ENCODE peak calls at places on chromosomes 4 and X, in nine cellular contexts. One of them, this sample, is unnamed.

GRCh38 chr4:111540661-111541060 is 604.6 kb upstream of the FAM241A start:
- DNase-seq in nephron progenitor cell: no peak
- DNase-seq in MCF 10A: no peak
- DNase-seq in A673: no peak
- DNase-seq in HCT116: no peak
- DNase-seq in activated CD8-positive, alpha-beta T cell treated with anti-CD3 and anti-CD28 coated beads for 36 hours: no peak
- DNase-seq in HL-60: no peak
- DNase-seq in lower leg skin: no peak
- DNase-seq in pancreas: no peak
- DNase-seq in this sample: no peak

GRCh38 chr4:75512336-75513211 is 1.6 kb downstream of the RCHY1 start:
- DNase-seq in nephron progenitor cell: no peak
- DNase-seq in MCF 10A: peak; percentile 52
- DNase-seq in A673: no peak
- DNase-seq in HCT116: no peak
- DNase-seq in activated CD8-positive, alpha-beta T cell treated with anti-CD3 and anti-CD28 coated beads for 36 hours: peak; percentile 44
- DNase-seq in HL-60: peak; percentile 61
- DNase-seq in lower leg skin: no peak
- DNase-seq in pancreas: no peak
- DNase-seq in this sample: no peak

GRCh38 chr4:72325215-72325614 is 243.8 kb downstream of the ADAMTS3 start:
- DNase-seq in nephron progenitor cell: no peak
- DNase-seq in MCF 10A: no peak
- DNase-seq in A673: no peak
- DNase-seq in HCT116: no peak
- DNase-seq in activated CD8-positive, alpha-beta T cell treated with anti-CD3 and anti-CD28 coated beads for 36 hours: no peak
- DNase-seq in HL-60: no peak
- DNase-seq in lower leg skin: no peak
- DNase-seq in pancreas: no peak
- DNase-seq in this sample: no peak

GRCh38 chrX:40688976-40689375 is 41.6 kb upstream of the CXorf38 start:
- DNase-seq in nephron progenitor cell: no peak
- DNase-seq in MCF 10A: no peak
- DNase-seq in A673: no peak
- DNase-seq in HCT116: no peak
- DNase-seq in activated CD8-positive, alpha-beta T cell treated with anti-CD3 and anti-CD28 coated beads for 36 hours: no peak
- DNase-seq in HL-60: no peak
- DNase-seq in lower leg skin: no peak
- DNase-seq in pancreas: no peak
- DNase-seq in this sample: no peak

GRCh38 chr4:168993724-168994510 is 16.1 kb downstream of the CBR4 start:
- DNase-seq in nephron progenitor cell: no peak
- DNase-seq in MCF 10A: peak; percentile 21
- DNase-seq in A673: no peak
- DNase-seq in HCT116: no peak
- DNase-seq in activated CD8-positive, alpha-beta T cell treated with anti-CD3 and anti-CD28 coated beads for 36 hours: no peak
- DNase-seq in HL-60: no peak
- DNase-seq in lower leg skin: no peak
- DNase-seq in pancreas: no peak
- DNase-seq in this sample: no peak

GRCh38 chrX:84153538-84153937 is 34.5 kb downstream of the RPS6KA6 start:
- DNase-seq in nephron progenitor cell: no peak
- DNase-seq in MCF 10A: peak; percentile 35
- DNase-seq in A673: no peak
- DNase-seq in HCT116: no peak
- DNase-seq in activated CD8-positive, alpha-beta T cell treated with anti-CD3 and anti-CD28 coated beads for 36 hours: no peak
- DNase-seq in HL-60: no peak
- DNase-seq in lower leg skin: no peak
- DNase-seq in pancreas: no peak
- DNase-seq in this sample: no peak

GRCh38 chrX:119745283-119745848 is 13.0 kb upstream of the SOWAHD start:
- DNase-seq in nephron progenitor cell: no peak
- DNase-seq in MCF 10A: no peak
- DNase-seq in A673: no peak
- DNase-seq in HCT116: no peak
- DNase-seq in activated CD8-positive, alpha-beta T cell treated with anti-CD3 and anti-CD28 coated beads for 36 hours: no peak
- DNase-seq in HL-60: no peak
- DNase-seq in lower leg skin: no peak
- DNase-seq in pancreas: no peak
- DNase-seq in this sample: no peak

GRCh38 chrX:28586891-28587635 is at the start of gene IL1RAPL1:
- DNase-seq in nephron progenitor cell: peak; percentile 20
- DNase-seq in MCF 10A: peak; percentile 51
- DNase-seq in A673: peak; percentile 41
- DNase-seq in HCT116: no peak
- DNase-seq in activated CD8-positive, alpha-beta T cell treated with anti-CD3 and anti-CD28 coated beads for 36 hours: no peak
- DNase-seq in HL-60: no peak
- DNase-seq in lower leg skin: no peak
- DNase-seq in pancreas: no peak
- DNase-seq in this sample: peak; percentile 35

GRCh38 chr4:110211007-110211769 is 12.8 kb upstream of the ELOVL6 start:
- DNase-seq in nephron progenitor cell: no peak
- DNase-seq in MCF 10A: peak; percentile 66
- DNase-seq in A673: peak; percentile 56
- DNase-seq in HCT116: no peak
- DNase-seq in activated CD8-positive, alpha-beta T cell treated with anti-CD3 and anti-CD28 coated beads for 36 hours: peak; percentile 59
- DNase-seq in HL-60: no peak
- DNase-seq in lower leg skin: no peak
- DNase-seq in pancreas: no peak
- DNase-seq in this sample: no peak

GRCh38 chr4:78938474-78938867 is 767 bp downstream of the PAQR3 start:
- DNase-seq in nephron progenitor cell: no peak
- DNase-seq in MCF 10A: no peak
- DNase-seq in A673: no peak
- DNase-seq in HCT116: no peak
- DNase-seq in activated CD8-positive, alpha-beta T cell treated with anti-CD3 and anti-CD28 coated beads for 36 hours: no peak
- DNase-seq in HL-60: peak; percentile 16
- DNase-seq in lower leg skin: no peak
- DNase-seq in pancreas: no peak
- DNase-seq in this sample: no peak

GRCh38 chrX:130171446-130172126 is at the start of gene RAB33A:
- DNase-seq in nephron progenitor cell: peak; percentile 45
- DNase-seq in MCF 10A: no peak
- DNase-seq in A673: peak; percentile 37
- DNase-seq in HCT116: no peak
- DNase-seq in activated CD8-positive, alpha-beta T cell treated with anti-CD3 and anti-CD28 coated beads for 36 hours: peak; percentile 49
- DNase-seq in HL-60: peak; percentile 43
- DNase-seq in lower leg skin: no peak
- DNase-seq in pancreas: no peak
- DNase-seq in this sample: peak; percentile 23

GRCh38 chr4:70915048-70915815 is 13.1 kb downstream of the MOB1B start:
- DNase-seq in nephron progenitor cell: no peak
- DNase-seq in MCF 10A: peak; percentile 23
- DNase-seq in A673: no peak
- DNase-seq in HCT116: no peak
- DNase-seq in activated CD8-positive, alpha-beta T cell treated with anti-CD3 and anti-CD28 coated beads for 36 hours: no peak
- DNase-seq in HL-60: no peak
- DNase-seq in lower leg skin: no peak
- DNase-seq in pancreas: no peak
- DNase-seq in this sample: no peak

GRCh38 chrX:39645059-39645895 is 452.5 kb downstream of the BCOR start:
- DNase-seq in nephron progenitor cell: peak; percentile 54
- DNase-seq in MCF 10A: peak; percentile 41
- DNase-seq in A673: peak; percentile 80
- DNase-seq in HCT116: no peak
- DNase-seq in activated CD8-positive, alpha-beta T cell treated with anti-CD3 and anti-CD28 coated beads for 36 hours: peak; percentile 27
- DNase-seq in HL-60: no peak
- DNase-seq in lower leg skin: peak; percentile 22
- DNase-seq in pancreas: no peak
- DNase-seq in this sample: no peak

GRCh38 chr4:55949480-55949802 is 696 bp downstream of the CEP135 start:
- DNase-seq in nephron progenitor cell: no peak
- DNase-seq in MCF 10A: no peak
- DNase-seq in A673: peak; percentile 1
- DNase-seq in HCT116: no peak
- DNase-seq in activated CD8-positive, alpha-beta T cell treated with anti-CD3 and anti-CD28 coated beads for 36 hours: no peak
- DNase-seq in HL-60: no peak
- DNase-seq in lower leg skin: no peak
- DNase-seq in pancreas: no peak
- DNase-seq in this sample: no peak

GRCh38 chr4:153639556-153640475 is 44.3 kb upstream of the TLR2 start:
- DNase-seq in nephron progenitor cell: no peak
- DNase-seq in MCF 10A: no peak
- DNase-seq in A673: no peak
- DNase-seq in HCT116: no peak
- DNase-seq in activated CD8-positive, alpha-beta T cell treated with anti-CD3 and anti-CD28 coated beads for 36 hours: no peak
- DNase-seq in HL-60: no peak
- DNase-seq in lower leg skin: no peak
- DNase-seq in pancreas: no peak
- DNase-seq in this sample: no peak

GRCh38 chr4:153641532-153641931 is 42.5 kb upstream of the TLR2 start:
- DNase-seq in nephron progenitor cell: no peak
- DNase-seq in MCF 10A: no peak
- DNase-seq in A673: no peak
- DNase-seq in HCT116: no peak
- DNase-seq in activated CD8-positive, alpha-beta T cell treated with anti-CD3 and anti-CD28 coated beads for 36 hours: no peak
- DNase-seq in HL-60: no peak
- DNase-seq in lower leg skin: no peak
- DNase-seq in pancreas: no peak
- DNase-seq in this sample: no peak

GRCh38 chr4:153640476-153640802 is 43.6 kb upstream of the TLR2 start:
- DNase-seq in nephron progenitor cell: no peak
- DNase-seq in MCF 10A: no peak
- DNase-seq in A673: no peak
- DNase-seq in HCT116: no peak
- DNase-seq in activated CD8-positive, alpha-beta T cell treated with anti-CD3 and anti-CD28 coated beads for 36 hours: no peak
- DNase-seq in HL-60: no peak
- DNase-seq in lower leg skin: no peak
- DNase-seq in pancreas: no peak
- DNase-seq in this sample: no peak

GRCh38 chr4:153645183-153645582 is 38.9 kb upstream of the TLR2 start:
- DNase-seq in nephron progenitor cell: no peak
- DNase-seq in MCF 10A: peak; percentile 13
- DNase-seq in A673: peak; percentile 38
- DNase-seq in HCT116: no peak
- DNase-seq in activated CD8-positive, alpha-beta T cell treated with anti-CD3 and anti-CD28 coated beads for 36 hours: peak; percentile 39
- DNase-seq in HL-60: peak; percentile 47
- DNase-seq in lower leg skin: no peak
- DNase-seq in pancreas: no peak
- DNase-seq in this sample: no peak

DNA sequence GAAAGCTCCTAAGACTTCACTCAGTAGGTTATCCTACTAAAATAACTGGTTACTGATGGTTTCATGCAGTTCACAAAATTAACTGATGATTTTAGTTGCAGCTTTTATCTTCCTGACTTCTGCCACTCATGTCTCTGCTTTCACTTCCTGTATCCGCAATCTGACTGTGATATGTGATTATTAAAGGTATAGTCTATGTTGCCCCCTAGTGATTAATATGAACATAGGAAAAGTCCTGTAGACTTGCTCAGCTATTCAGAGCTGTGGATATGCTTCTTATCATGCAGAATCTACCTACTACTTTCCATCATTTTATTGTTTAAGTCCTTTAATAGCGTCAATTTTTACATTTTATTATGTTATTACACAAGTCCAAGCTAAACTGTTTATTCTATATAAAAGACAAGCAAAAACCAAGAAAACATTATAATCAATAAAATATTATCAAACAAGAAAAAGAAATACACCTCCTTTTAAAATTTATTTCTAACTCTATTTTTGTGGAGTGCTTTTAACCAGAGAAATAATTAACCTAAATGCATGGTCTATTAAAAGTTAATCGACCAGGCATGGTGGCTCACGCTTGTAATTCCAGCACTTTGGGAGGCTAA is 40.6 kb upstream of the TLR2 start:
- DNase-seq in nephron progenitor cell: no peak
- DNase-seq in MCF 10A: peak; percentile 61
- DNase-seq in A673: peak; percentile 80
- DNase-seq in HCT116: peak; percentile 46
- DNase-seq in activated CD8-positive, alpha-beta T cell treated with anti-CD3 and anti-CD28 coated beads for 36 hours: no peak
- DNase-seq in HL-60: peak; percentile 68
- DNase-seq in lower leg skin: no peak
- DNase-seq in pancreas: no peak
- DNase-seq in this sample: no peak
- TF ChIP-seq CTCF in nephron progenitor cell: peak; percentile 33
- TF ChIP-seq CTCF in MCF 10A: peak; percentile 45
- TF ChIP-seq CTCF in A673: peak; percentile 70
- TF ChIP-seq CTCF in HCT116: peak; percentile 71
- TF ChIP-seq CTCF in activated CD8-positive, alpha-beta T cell treated with anti-CD3 and anti-CD28 coated beads for 36 hours: peak; percentile 73
- TF ChIP-seq CTCF in HL-60: peak; percentile 37
- TF ChIP-seq CTCF in lower leg skin: no peak
- TF ChIP-seq CTCF in pancreas: no peak
- TF ChIP-seq CTCF in this sample: peak; percentile 70

DNA sequence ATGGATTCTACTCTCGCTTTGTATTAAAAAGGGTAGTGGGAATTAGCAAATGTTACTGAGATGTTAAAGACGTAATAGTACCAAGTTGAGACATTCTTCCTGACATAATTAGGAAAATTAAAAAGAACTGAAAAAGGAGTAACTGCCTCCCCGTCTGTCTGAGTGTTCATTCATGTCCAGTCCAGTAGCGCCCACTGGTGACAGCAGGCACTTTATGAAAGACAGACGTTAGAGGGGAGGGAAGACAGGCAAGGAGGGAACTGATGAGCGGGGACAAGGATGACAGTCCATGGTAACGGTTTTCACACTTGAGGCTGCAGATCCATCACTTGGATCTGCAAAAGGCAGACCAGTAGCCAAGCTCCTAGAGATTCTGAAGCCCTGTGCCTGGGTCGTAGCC is 326.7 kb downstream of the STK32B start:
- DNase-seq in nephron progenitor cell: no peak
- DNase-seq in MCF 10A: peak; percentile 55
- DNase-seq in A673: peak; percentile 62
- DNase-seq in HCT116: peak; percentile 13
- DNase-seq in activated CD8-positive, alpha-beta T cell treated with anti-CD3 and anti-CD28 coated beads for 36 hours: no peak
- DNase-seq in HL-60: no peak
- DNase-seq in lower leg skin: no peak
- DNase-seq in pancreas: no peak
- DNase-seq in this sample: peak; percentile 8
- TF ChIP-seq CTCF in nephron progenitor cell: no peak
- TF ChIP-seq CTCF in MCF 10A: no peak
- TF ChIP-seq CTCF in A673: peak; percentile 58
- TF ChIP-seq CTCF in HCT116: peak; percentile 61
- TF ChIP-seq CTCF in activated CD8-positive, alpha-beta T cell treated with anti-CD3 and anti-CD28 coated beads for 36 hours: no peak
- TF ChIP-seq CTCF in HL-60: no peak
- TF ChIP-seq CTCF in lower leg skin: no peak
- TF ChIP-seq CTCF in pancreas: no peak
- TF ChIP-seq CTCF in this sample: peak; percentile 34

DNA sequence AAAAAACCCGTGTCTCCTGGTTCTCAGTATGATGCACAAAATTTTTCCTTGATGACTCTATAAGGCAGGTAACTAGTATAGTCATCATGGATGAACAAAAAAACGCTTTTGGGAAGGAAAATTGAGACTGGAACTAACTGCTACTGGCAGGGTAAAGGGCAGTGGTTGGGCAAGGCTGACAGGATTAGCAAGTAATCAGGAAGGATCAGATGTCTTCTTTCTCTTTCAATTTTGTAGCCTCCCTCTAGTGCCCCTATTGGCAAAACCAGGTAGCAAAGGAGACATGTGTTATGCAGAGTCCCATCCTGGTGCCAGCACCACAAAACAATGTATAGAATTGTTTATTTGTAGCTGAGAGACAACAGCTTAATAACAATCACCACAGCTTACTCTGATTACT is 12.8 kb upstream of the SLITRK4 start:
- DNase-seq in nephron progenitor cell: no peak
- DNase-seq in MCF 10A: peak; percentile 69
- DNase-seq in A673: peak; percentile 29
- DNase-seq in HCT116: no peak
- DNase-seq in activated CD8-positive, alpha-beta T cell treated with anti-CD3 and anti-CD28 coated beads for 36 hours: no peak
- DNase-seq in HL-60: no peak
- DNase-seq in lower leg skin: no peak
- DNase-seq in pancreas: no peak
- DNase-seq in this sample: peak; percentile 1
- TF ChIP-seq CTCF in nephron progenitor cell: peak; percentile 31
- TF ChIP-seq CTCF in MCF 10A: peak; percentile 9
- TF ChIP-seq CTCF in A673: peak; percentile 15
- TF ChIP-seq CTCF in HCT116: no peak
- TF ChIP-seq CTCF in activated CD8-positive, alpha-beta T cell treated with anti-CD3 and anti-CD28 coated beads for 36 hours: no peak
- TF ChIP-seq CTCF in HL-60: no peak
- TF ChIP-seq CTCF in lower leg skin: no peak
- TF ChIP-seq CTCF in pancreas: no peak
- TF ChIP-seq CTCF in this sample: peak; percentile 51

GRCh38 chrX:153924149-153924861 is 1.8 kb downstream of the ARHGAP4 start:
- DNase-seq in nephron progenitor cell: no peak
- DNase-seq in MCF 10A: peak; percentile 25
- DNase-seq in A673: peak; percentile 81
- DNase-seq in HCT116: no peak
- DNase-seq in activated CD8-positive, alpha-beta T cell treated with anti-CD3 and anti-CD28 coated beads for 36 hours: peak; percentile 61
- DNase-seq in HL-60: no peak
- DNase-seq in lower leg skin: no peak
- DNase-seq in pancreas: no peak
- DNase-seq in this sample: no peak
- TF ChIP-seq CTCF in nephron progenitor cell: no peak
- TF ChIP-seq CTCF in MCF 10A: no peak
- TF ChIP-seq CTCF in A673: peak; percentile 47
- TF ChIP-seq CTCF in HCT116: peak; percentile 36
- TF ChIP-seq CTCF in activated CD8-positive, alpha-beta T cell treated with anti-CD3 and anti-CD28 coated beads for 36 hours: no peak
- TF ChIP-seq CTCF in HL-60: no peak
- TF ChIP-seq CTCF in lower leg skin: no peak
- TF ChIP-seq CTCF in pancreas: no peak
- TF ChIP-seq CTCF in this sample: peak; percentile 37

This sample was measured in neural crest cell.